ENCODE peak calls at places on chromosomes 12 and 14, in four cellular contexts. Q, E, A and D are unnamed samples.

GRCh38 chr12:40253936-40254335 is 29.1 kb downstream of the LRRK2 start:
- DNase-seq in Q (no peak), E (no peak), A (peak; percentile 73), D (no peak)

GRCh38 chr12:22543246-22544037 is 900 bp downstream of the C2CD5 start:
- DNase-seq in Q (peak; percentile 29), E (peak; percentile 51), A (peak; percentile 3), D (peak; percentile 24)

GRCh38 chr14:29536886-29537511 is 390.6 kb downstream of the PRKD1 start:
- DNase-seq in Q (no peak), E (peak; percentile 7), A (peak; percentile 52), D (peak; percentile 18)

GRCh38 chr12:107736914-107737313 is 24.0 kb downstream of the PRDM4 start:
- DNase-seq in Q (no peak), E (no peak), A (no peak), D (no peak)

GRCh38 chr12:109115758-109116610 is at the start of gene ACACB:
- DNase-seq in Q (no peak), E (peak; percentile 85), A (no peak), D (no peak)

GRCh38 chr14:40074169-40074568 is 641.9 kb upstream of the FBXO33 start:
- DNase-seq in Q (no peak), E (no peak), A (no peak), D (no peak)

GRCh38 chr12:76237086-76237701 is 111.0 kb downstream of the BBS10 start:
- DNase-seq in Q (no peak), E (no peak), A (no peak), D (no peak)

GRCh38 chr12:107539196-107539939 is 146.2 kb upstream of the PWP1 start:
- DNase-seq in Q (no peak), E (no peak), A (no peak), D (no peak)

GRCh38 chr12:94874086-94874985 is 129.2 kb downstream of the NDUFA12 start:
- DNase-seq in Q (no peak), E (no peak), A (no peak), D (no peak)

GRCh38 chr12:34376133-34376799 is 354.0 kb downstream of the ALG10 start:
- DNase-seq in Q (no peak), E (no peak), A (no peak), D (no peak)

GRCh38 chr14:56878766-56879165 is 68.5 kb upstream of the OTX2 start:
- DNase-seq in Q (no peak), E (no peak), A (no peak), D (no peak)

GRCh38 chr12:56128669-56129209 is 672 bp downstream of the ESYT1 start:
- DNase-seq in Q (no peak), E (no peak), A (no peak), D (peak; percentile 20)

GRCh38 chr14:86115972-86116371 is 586.0 kb downstream of the FLRT2 start:
- DNase-seq in Q (no peak), E (no peak), A (no peak), D (no peak)